ENCODE peak calls at places on chromosomes 12 and 14, in six cellular contexts. O is AG04450, W is lower lobe of right lung, M is bronchial epithelial cell, U is right lobe of liver, N is PC-9. Z is an unnamed sample.
A peak's percentile ranks its signal among the peaks of the same experiment; 100 is the strongest.

GRCh38 chr12:77232045-77232444 is 166.7 kb upstream of the E2F7 start:
- DNase-seq in M (peak; percentile 50), U (no peak), O (peak; percentile 45), W (no peak), N (no peak), Z (no peak)

GRCh38 chr14:90805662-90806548 is 10.3 kb downstream of the TTC7B start:
- DNase-seq in O (no peak), U (no peak), M (no peak), W (no peak), N (no peak), Z (no peak)

GRCh38 chr12:7374423-7375144 is 69.4 kb downstream of the CD163L1 start:
- DNase-seq in U (peak; percentile 81), N (no peak), M (peak; percentile 20), W (peak; percentile 61), O (no peak), Z (peak; percentile 52)

GRCh38 chr12:68375701-68376469 is 43.7 kb upstream of the MDM1 start:
- DNase-seq in W (no peak), N (no peak), M (no peak), O (no peak), U (no peak), Z (no peak)

GRCh38 chr12:15186593-15186992 is 34.6 kb downstream of the RERG start:
- DNase-seq in W (no peak), N (no peak), M (no peak), U (no peak), O (no peak), Z (no peak)

GRCh38 chr12:100827901-100828520 is 33.4 kb downstream of the ANO4 start:
- DNase-seq in O (no peak), W (no peak), U (no peak), N (no peak), M (peak; percentile 42), Z (no peak)

GRCh38 chr12:124842073-124842749 is 21.5 kb downstream of the SCARB1 start:
- DNase-seq in W (no peak), O (no peak), U (peak; percentile 76), N (no peak), M (no peak), Z (no peak)

GRCh38 chr12:122867701-122868461 is 28.0 kb downstream of the VPS37B start:
- DNase-seq in M (peak; percentile 84), O (no peak), N (no peak), W (peak; percentile 52), U (peak; percentile 98), Z (no peak)

GRCh38 chr12:58814036-58814435 is 106.3 kb downstream of the LRIG3 start:
- DNase-seq in O (no peak), W (no peak), M (no peak), N (no peak), U (no peak), Z (no peak)

GRCh38 chr12:57276935-57277563 is 26.1 kb upstream of the STAC3 start:
- DNase-seq in O (no peak), N (no peak), M (peak; percentile 29), W (no peak), U (no peak), Z (peak; percentile 67)

GRCh38 chr12:51087818-51088217 is 4.4 kb upstream of the CSRNP2 start:
- DNase-seq in N (no peak), M (no peak), U (no peak), O (no peak), W (no peak), Z (peak; percentile 54)

GRCh38 chr14:80607430-80608200 is 333.9 kb downstream of the CEP128 start:
- DNase-seq in U (no peak), M (no peak), O (no peak), W (no peak), N (no peak), Z (no peak)

GRCh38 chr12:104816845-104817503 is 141.1 kb downstream of the SLC41A2 start:
- DNase-seq in U (no peak), N (no peak), O (no peak), W (no peak), M (peak; percentile 42), Z (no peak)

GRCh38 chr14:77183896-77184295 is 2.3 kb downstream of the TMEM63C start:
- DNase-seq in W (no peak), N (no peak), U (no peak), O (no peak), M (no peak), Z (no peak)

GRCh38 chr14:99260652-99261551 is 11.1 kb downstream of the BCL11B start:
- DNase-seq in N (no peak), U (no peak), O (no peak), M (no peak), W (no peak), Z (peak; percentile 81)

GRCh38 chr12:94783343-94783742 is 133.0 kb upstream of the TMCC3 start:
- DNase-seq in W (no peak), M (no peak), O (no peak), N (no peak), U (no peak), Z (no peak)

GRCh38 chr14:95526483-95527391 is 8.1 kb upstream of the GLRX5 start:
- DNase-seq in M (no peak), U (no peak), N (no peak), O (no peak), W (no peak), Z (no peak)

GRCh38 chr12:70190252-70191010 is 52.8 kb upstream of the CNOT2 start:
- DNase-seq in M (peak; percentile 50), W (no peak), U (no peak), N (peak; percentile 52), O (no peak), Z (no peak)

GRCh38 chr12:129657179-129657578 is 246.6 kb downstream of the TMEM132D start:
- DNase-seq in O (no peak), N (no peak), M (no peak), U (no peak), W (no peak), Z (no peak)

GRCh38 chr12:112183591-112184021 is 58.2 kb downstream of the TRAFD1 start:
- DNase-seq in N (no peak), M (peak; percentile 23), U (no peak), O (no peak), W (no peak), Z (peak; percentile 27)

DNA sequence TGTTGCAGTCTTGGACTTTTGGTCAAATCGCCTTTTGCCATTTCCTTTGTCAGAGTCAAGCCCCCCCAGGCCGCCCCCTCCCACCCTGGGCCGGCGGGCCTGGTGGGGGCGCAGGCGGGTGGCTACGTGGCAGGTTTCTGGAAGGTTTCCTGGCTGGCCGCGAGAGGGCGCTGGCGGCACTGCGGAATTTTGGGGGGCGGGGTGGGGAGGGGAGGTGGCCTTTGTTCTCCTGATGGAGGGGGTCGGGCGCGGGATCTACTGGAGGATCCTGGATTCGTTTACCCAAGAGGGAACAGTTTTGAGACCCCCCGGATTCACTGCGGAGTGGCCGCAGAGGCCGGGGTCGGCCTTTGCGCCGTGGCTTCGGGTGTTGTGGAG is 1.2 kb downstream of the MEG3 start:
- DNase-seq in N (no peak), U (no peak), O (no peak), W (no peak), M (no peak), Z (no peak)
- TF ChIP-seq CTCF in N (no peak), U (peak; percentile 16), O (peak; percentile 53), W (peak; percentile 26), M (peak; percentile 40), Z (peak; percentile 46)

GRCh38 chr12:1531654-1532366 is 62.6 kb downstream of the FBXL14 start:
- DNase-seq in U (no peak), O (no peak), N (no peak), M (no peak), W (no peak), Z (no peak)

GRCh38 chr12:1533602-1534304 is 60.6 kb downstream of the FBXL14 start:
- DNase-seq in N (no peak), U (no peak), M (no peak), O (no peak), W (no peak), Z (peak; percentile 80)

GRCh38 chr12:1532367-1532752 is 62.0 kb downstream of the FBXL14 start:
- DNase-seq in N (no peak), O (no peak), U (no peak), W (no peak), M (no peak), Z (no peak)

GRCh38 chr12:1532796-1533195 is 61.6 kb downstream of the FBXL14 start:
- DNase-seq in W (no peak), U (no peak), O (no peak), N (no peak), M (no peak), Z (no peak)

DNA sequence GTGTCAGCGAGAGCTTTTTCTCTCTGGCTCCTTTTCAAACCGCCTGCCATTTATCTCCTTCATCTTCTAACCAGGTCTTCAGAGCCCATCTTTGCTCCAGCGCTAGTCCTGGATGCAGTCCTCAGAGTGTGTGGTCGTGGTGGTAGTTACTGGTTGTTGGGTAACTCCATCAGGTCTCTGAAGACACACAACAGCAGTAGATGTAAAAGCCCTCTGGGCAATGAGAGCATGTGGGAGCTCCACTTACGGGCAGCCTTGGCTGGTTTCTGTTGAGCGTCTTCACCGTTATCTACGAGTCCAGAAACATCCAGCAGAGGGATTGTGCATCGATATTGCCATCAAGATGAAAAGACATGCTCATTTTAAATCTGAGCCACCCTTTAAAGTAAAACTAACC is 61.2 kb downstream of the FBXL14 start:
- DNase-seq in W (no peak), N (no peak), O (no peak), U (no peak), M (no peak), Z (peak; percentile 49)
- TF ChIP-seq CTCF in W (no peak), N (no peak), O (no peak), U (no peak), M (no peak), Z (peak; percentile 37)

DNA sequence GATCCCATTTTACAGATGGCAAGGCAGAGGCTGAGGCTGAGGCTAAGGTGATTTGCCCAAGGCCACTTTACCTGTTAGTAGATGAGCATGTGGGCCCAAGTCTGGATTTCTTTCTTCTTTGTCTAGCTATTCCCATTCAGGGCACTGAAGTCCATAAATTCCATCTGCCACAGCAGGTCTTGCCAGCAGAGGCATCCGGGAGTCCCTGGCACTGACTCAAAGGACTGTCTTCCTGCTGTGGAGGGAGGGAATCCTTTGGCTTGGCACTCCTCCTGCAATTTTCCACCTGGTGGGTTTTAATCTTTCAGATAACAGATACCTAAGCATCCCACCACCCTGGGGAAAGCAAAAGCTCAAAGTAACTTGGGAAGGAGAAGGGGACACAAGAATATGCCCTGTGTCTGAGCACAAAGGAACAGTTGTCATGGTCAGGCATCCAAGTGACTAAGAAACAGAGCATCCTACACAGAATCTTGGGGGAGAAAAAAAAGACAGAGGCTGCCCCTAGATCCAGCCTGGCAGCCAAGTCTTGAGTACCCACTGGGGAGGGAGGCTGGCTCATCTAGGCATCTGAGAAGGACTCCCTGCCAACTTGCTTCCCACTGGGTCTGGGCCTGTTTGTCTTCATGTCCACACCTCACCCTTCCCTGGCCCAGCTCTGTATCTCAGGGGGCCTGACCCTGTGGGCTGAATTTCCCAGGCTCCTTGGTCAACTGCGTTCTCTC is 35.6 kb upstream of the CMKLR1 start:
- DNase-seq in W (no peak), O (no peak), N (no peak), M (no peak), U (no peak), Z (no peak)
- TF ChIP-seq CTCF in W (no peak), O (no peak), N (no peak), M (no peak), U (no peak), Z (no peak)

DNA sequence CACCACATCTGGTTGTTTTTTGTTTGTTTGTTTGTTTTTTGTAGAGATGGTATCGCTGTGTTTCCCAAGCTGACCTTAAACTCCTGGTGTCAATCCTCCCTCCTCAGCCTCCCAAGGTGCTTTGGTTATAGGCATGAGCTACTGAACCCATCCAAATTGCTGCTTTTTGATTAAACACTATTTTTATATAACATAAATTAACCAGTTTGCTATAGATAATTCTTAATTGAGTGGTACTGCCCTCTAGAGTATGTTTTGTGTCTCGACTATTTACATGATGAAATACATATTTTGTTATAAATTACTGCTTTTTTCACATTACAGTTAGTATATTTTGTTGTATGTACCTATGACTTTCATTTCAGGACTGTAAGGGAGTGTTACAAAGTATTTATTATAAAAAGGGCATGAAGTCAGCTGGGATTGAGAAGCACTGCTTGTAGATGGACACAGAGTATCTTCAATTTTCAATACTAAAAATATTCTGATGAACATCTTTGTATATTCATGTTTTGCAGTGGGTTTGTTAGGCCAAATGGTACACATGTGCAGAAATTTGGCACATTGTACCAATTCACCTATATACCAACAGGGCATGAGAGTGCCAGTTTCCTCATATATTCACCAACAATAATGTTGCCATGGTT is 14.9 kb upstream of the SCAF11 start:
- DNase-seq in N (no peak), M (peak; percentile 24), O (no peak), W (no peak), U (no peak), Z (no peak)
- TF ChIP-seq CTCF in N (peak; percentile 73), M (peak; percentile 16), O (peak; percentile 48), W (no peak), U (peak; percentile 38), Z (peak; percentile 55)